ENCODE peak calls at places on chromosomes 7 and 10, in ten cellular contexts. One of them, this sample, is unnamed.

GRCh38 chr7:139471740-139472353 is 11.6 kb downstream of the KLRG2 start:
- DNase-seq in mucosa of gallbladder: no peak
- DNase-seq in left lobe of liver: no peak
- DNase-seq in anterior cingulate cortex: no peak
- DNase-seq in NCI-H226: no peak
- DNase-seq in stimulated activated CD8-positive, alpha-beta memory T cell treated with anti-CD3 and anti-CD28 coated beads, Interleukin-4, amount 100 ng/mL, for 1 hour: no peak
- DNase-seq in HEK293T: no peak
- DNase-seq in activated CD8-positive, alpha-beta T cell treated with anti-CD3 and anti-CD28 coated beads for 36 hours: no peak
- DNase-seq in KBM-7: no peak
- DNase-seq in activated CD4-positive, alpha-beta T cell treated with anti-CD3 and anti-CD28 coated beads for 24 hours: no peak
- DNase-seq in this sample: no peak

GRCh38 chr7:2190531-2190930 is 42.2 kb downstream of the MAD1L1 start:
- DNase-seq in activated CD8-positive, alpha-beta T cell treated with anti-CD3 and anti-CD28 coated beads for 36 hours: no peak
- DNase-seq in anterior cingulate cortex: no peak
- DNase-seq in NCI-H226: no peak
- DNase-seq in activated CD4-positive, alpha-beta T cell treated with anti-CD3 and anti-CD28 coated beads for 24 hours: no peak
- DNase-seq in KBM-7: no peak
- DNase-seq in stimulated activated CD8-positive, alpha-beta memory T cell treated with anti-CD3 and anti-CD28 coated beads, Interleukin-4, amount 100 ng/mL, for 1 hour: no peak
- DNase-seq in mucosa of gallbladder: no peak
- DNase-seq in left lobe of liver: no peak
- DNase-seq in HEK293T: no peak
- DNase-seq in this sample: no peak

GRCh38 chr7:10237306-10237705 is 736.4 kb upstream of the PHF14 start:
- DNase-seq in NCI-H226: no peak
- DNase-seq in activated CD4-positive, alpha-beta T cell treated with anti-CD3 and anti-CD28 coated beads for 24 hours: no peak
- DNase-seq in KBM-7: no peak
- DNase-seq in mucosa of gallbladder: no peak
- DNase-seq in stimulated activated CD8-positive, alpha-beta memory T cell treated with anti-CD3 and anti-CD28 coated beads, Interleukin-4, amount 100 ng/mL, for 1 hour: no peak
- DNase-seq in HEK293T: no peak
- DNase-seq in left lobe of liver: no peak
- DNase-seq in activated CD8-positive, alpha-beta T cell treated with anti-CD3 and anti-CD28 coated beads for 36 hours: no peak
- DNase-seq in anterior cingulate cortex: no peak
- DNase-seq in this sample: no peak

GRCh38 chr10:70323697-70324340 is 40.0 kb upstream of the NPFFR1 start:
- DNase-seq in left lobe of liver: peak; percentile 86
- DNase-seq in NCI-H226: no peak
- DNase-seq in activated CD8-positive, alpha-beta T cell treated with anti-CD3 and anti-CD28 coated beads for 36 hours: no peak
- DNase-seq in KBM-7: no peak
- DNase-seq in HEK293T: no peak
- DNase-seq in activated CD4-positive, alpha-beta T cell treated with anti-CD3 and anti-CD28 coated beads for 24 hours: no peak
- DNase-seq in anterior cingulate cortex: no peak
- DNase-seq in stimulated activated CD8-positive, alpha-beta memory T cell treated with anti-CD3 and anti-CD28 coated beads, Interleukin-4, amount 100 ng/mL, for 1 hour: no peak
- DNase-seq in mucosa of gallbladder: no peak
- DNase-seq in this sample: no peak

GRCh38 chr7:14637968-14638367 is 264.6 kb downstream of the DGKB start:
- DNase-seq in KBM-7: no peak
- DNase-seq in mucosa of gallbladder: no peak
- DNase-seq in left lobe of liver: no peak
- DNase-seq in anterior cingulate cortex: no peak
- DNase-seq in stimulated activated CD8-positive, alpha-beta memory T cell treated with anti-CD3 and anti-CD28 coated beads, Interleukin-4, amount 100 ng/mL, for 1 hour: no peak
- DNase-seq in HEK293T: no peak
- DNase-seq in activated CD4-positive, alpha-beta T cell treated with anti-CD3 and anti-CD28 coated beads for 24 hours: no peak
- DNase-seq in NCI-H226: no peak
- DNase-seq in activated CD8-positive, alpha-beta T cell treated with anti-CD3 and anti-CD28 coated beads for 36 hours: no peak
- DNase-seq in this sample: no peak

GRCh38 chr7:133698127-133698526 is 429.0 kb upstream of the LRGUK start:
- DNase-seq in activated CD4-positive, alpha-beta T cell treated with anti-CD3 and anti-CD28 coated beads for 24 hours: no peak
- DNase-seq in NCI-H226: no peak
- DNase-seq in stimulated activated CD8-positive, alpha-beta memory T cell treated with anti-CD3 and anti-CD28 coated beads, Interleukin-4, amount 100 ng/mL, for 1 hour: no peak
- DNase-seq in HEK293T: no peak
- DNase-seq in anterior cingulate cortex: no peak
- DNase-seq in activated CD8-positive, alpha-beta T cell treated with anti-CD3 and anti-CD28 coated beads for 36 hours: no peak
- DNase-seq in left lobe of liver: no peak
- DNase-seq in mucosa of gallbladder: no peak
- DNase-seq in KBM-7: no peak
- DNase-seq in this sample: no peak

GRCh38 chr7:77339726-77340125 is 76.4 kb downstream of the GSAP start:
- DNase-seq in activated CD8-positive, alpha-beta T cell treated with anti-CD3 and anti-CD28 coated beads for 36 hours: no peak
- DNase-seq in stimulated activated CD8-positive, alpha-beta memory T cell treated with anti-CD3 and anti-CD28 coated beads, Interleukin-4, amount 100 ng/mL, for 1 hour: no peak
- DNase-seq in left lobe of liver: no peak
- DNase-seq in anterior cingulate cortex: no peak
- DNase-seq in HEK293T: no peak
- DNase-seq in activated CD4-positive, alpha-beta T cell treated with anti-CD3 and anti-CD28 coated beads for 24 hours: no peak
- DNase-seq in NCI-H226: no peak
- DNase-seq in KBM-7: no peak
- DNase-seq in mucosa of gallbladder: no peak
- DNase-seq in this sample: no peak

GRCh38 chr10:7525314-7526016 is 114.6 kb upstream of the SFMBT2 start:
- DNase-seq in stimulated activated CD8-positive, alpha-beta memory T cell treated with anti-CD3 and anti-CD28 coated beads, Interleukin-4, amount 100 ng/mL, for 1 hour: peak; percentile 15
- DNase-seq in activated CD4-positive, alpha-beta T cell treated with anti-CD3 and anti-CD28 coated beads for 24 hours: peak; percentile 17
- DNase-seq in KBM-7: peak; percentile 84
- DNase-seq in left lobe of liver: peak; percentile 56
- DNase-seq in activated CD8-positive, alpha-beta T cell treated with anti-CD3 and anti-CD28 coated beads for 36 hours: peak; percentile 81
- DNase-seq in HEK293T: peak; percentile 71
- DNase-seq in mucosa of gallbladder: peak; percentile 76
- DNase-seq in anterior cingulate cortex: peak; percentile 54
- DNase-seq in NCI-H226: peak; percentile 16
- DNase-seq in this sample: no peak

GRCh38 chr10:91424016-91424415 is 13.9 kb downstream of the HECTD2 start:
- DNase-seq in stimulated activated CD8-positive, alpha-beta memory T cell treated with anti-CD3 and anti-CD28 coated beads, Interleukin-4, amount 100 ng/mL, for 1 hour: no peak
- DNase-seq in mucosa of gallbladder: no peak
- DNase-seq in anterior cingulate cortex: no peak
- DNase-seq in left lobe of liver: no peak
- DNase-seq in KBM-7: no peak
- DNase-seq in HEK293T: no peak
- DNase-seq in NCI-H226: no peak
- DNase-seq in activated CD4-positive, alpha-beta T cell treated with anti-CD3 and anti-CD28 coated beads for 24 hours: no peak
- DNase-seq in activated CD8-positive, alpha-beta T cell treated with anti-CD3 and anti-CD28 coated beads for 36 hours: peak; percentile 20
- DNase-seq in this sample: no peak

This sample was measured in amniotic stem cell.